ENCODE peak calls at places on chromosomes 3 and 15, in four cellular contexts. V, L, U and Y are unnamed samples.

GRCh38 chr3:66722675-66723074 is 221.9 kb upstream of the LRIG1 start:
- DNase-seq in V (peak), U (peak), L (no peak), Y (no peak)

GRCh38 chr3:136818191-136818850 is 605 bp upstream of the SLC35G2 start:
- DNase-seq in L (peak), U (peak), V (peak), Y (no peak)

GRCh38 chr3:44983413-44984040 is 7.5 kb downstream of the EXOSC7 start:
- DNase-seq in L (peak), V (no peak), U (no peak), Y (no peak)

GRCh38 chr3:128294999-128295468 is 141.8 kb downstream of the EEFSEC start:
- DNase-seq in U (no peak), L (no peak), V (no peak), Y (no peak)

GRCh38 chr3:127997016-127997415 is 55.2 kb upstream of the SEC61A1 start:
- DNase-seq in U (no peak), V (no peak), L (no peak), Y (no peak)

GRCh38 chr3:64578384-64578783 is 109.4 kb downstream of the ADAMTS9 start:
- DNase-seq in U (peak), L (no peak), V (no peak), Y (no peak)

GRCh38 chr3:126326629-126327028 is 30.6 kb downstream of the KLF15 start:
- DNase-seq in L (no peak), V (no peak), U (no peak), Y (no peak)

GRCh38 chr3:197511130-197511529 is 44.6 kb downstream of the BDH1 start:
- DNase-seq in V (no peak), U (peak), L (no peak), Y (no peak)

GRCh38 chr3:181610083-181610972 is 101.4 kb upstream of the SOX2 start:
- DNase-seq in V (no peak), L (no peak), U (no peak), Y (no peak)

GRCh38 chr3:142568393-142569017 is 10.0 kb downstream of the ATR start:
- DNase-seq in U (no peak), V (no peak), L (no peak), Y (no peak)

GRCh38 chr15:75758071-75758872 is 45.6 kb upstream of the CSPG4 start:
- DNase-seq in V (peak), U (peak), L (peak), Y (peak)

GRCh38 chr3:147419731-147420360 is 10.7 kb downstream of the ZIC1 start:
- DNase-seq in V (no peak), U (no peak), L (no peak), Y (no peak)

GRCh38 chr15:77530576-77530975 is 102.1 kb downstream of the LINGO1 start:
- DNase-seq in V (peak), U (no peak), L (no peak), Y (no peak)

GRCh38 chr3:908839-909238 is 184.0 kb upstream of the CNTN6 start:
- DNase-seq in V (no peak), L (no peak), U (peak), Y (no peak)

GRCh38 chr15:22904736-22905135 is 66.3 kb downstream of the NIPA2 start:
- DNase-seq in L (no peak), V (no peak), U (no peak), Y (no peak)

GRCh38 chr3:184815046-184815930 is 3.3 kb downstream of the VPS8 start:
- DNase-seq in L (no peak), U (peak), V (no peak), Y (no peak)

GRCh38 chr3:105388199-105388598 is 21.5 kb downstream of the ALCAM start:
- DNase-seq in V (no peak), U (no peak), L (no peak), Y (no peak)

GRCh38 chr3:52106951-52107611 is 47.1 kb downstream of the POC1A start:
- DNase-seq in L (no peak), V (peak), U (no peak), Y (no peak)

GRCh38 chr3:69842789-69843188 is 103.5 kb downstream of the MITF start:
- DNase-seq in U (no peak), L (no peak), V (no peak), Y (no peak)

GRCh38 chr3:48086736-48087470 is 70.7 kb upstream of the MAP4 start:
- DNase-seq in V (no peak), L (no peak), U (peak), Y (no peak)

GRCh38 chr15:49036650-49037545 is 9.3 kb downstream of the SECISBP2L start:
- DNase-seq in V (no peak), L (no peak), U (peak), Y (no peak)

GRCh38 chr15:32698773-32699390 is 18.9 kb upstream of the GREM1 start:
- DNase-seq in U (no peak), V (no peak), L (no peak), Y (no peak)

GRCh38 chr3:67327582-67327981 is 326.8 kb downstream of the SUCLG2 start:
- DNase-seq in U (no peak), V (no peak), L (no peak), Y (no peak)

GRCh38 chr3:23810342-23811116 is 4.8 kb downstream of the UBE2E1 start:
- DNase-seq in V (peak), U (peak), L (peak), Y (peak)

GRCh38 chr15:81160312-81161214 is 26.5 kb downstream of the CFAP161 start:
- DNase-seq in V (peak), L (no peak), U (peak), Y (no peak)

GRCh38 chr3:101827211-101828174 is 21.8 kb upstream of the NFKBIZ start:
- DNase-seq in L (peak), U (peak), V (peak), Y (peak)

GRCh38 chr15:58229297-58229768 is 91.2 kb downstream of the AQP9 start:
- DNase-seq in L (no peak), U (no peak), V (no peak), Y (no peak)

GRCh38 chr15:49421991-49422390 is 1.1 kb upstream of the FGF7 start:
- DNase-seq in U (peak), V (peak), L (peak), Y (peak)

GRCh38 chr3:185399629-185400339 is 36.8 kb downstream of the MAP3K13 start:
- DNase-seq in V (no peak), L (no peak), U (no peak), Y (no peak)

GRCh38 chr3:146308222-146308621 is 57.3 kb upstream of the PLSCR4 start:
- DNase-seq in V (no peak), L (no peak), U (peak), Y (no peak)

GRCh38 chr3:117122609-117123008 is 413.0 kb downstream of the TUSC7 start:
- DNase-seq in U (no peak), L (no peak), V (no peak), Y (no peak)

GRCh38 chr3:43994594-43995077 is 247.1 kb upstream of the TOPAZ1 start:
- DNase-seq in L (no peak), V (no peak), U (no peak), Y (no peak)

GRCh38 chr3:99023590-99024192 is 122.2 kb upstream of the DCBLD2 start:
- DNase-seq in L (no peak), U (peak), V (no peak), Y (peak)

GRCh38 chr3:138084196-138084595 is 31.2 kb downstream of the DZIP1L start:
- DNase-seq in U (no peak), V (no peak), L (no peak), Y (no peak)

GRCh38 chr15:65400760-65401606 is 21.8 kb downstream of the IGDCC4 start:
- DNase-seq in U (peak), L (peak), V (no peak), Y (peak)

GRCh38 chr15:64010719-64011118 is 35.6 kb downstream of the DAPK2 start:
- DNase-seq in L (peak), V (no peak), U (peak), Y (peak)

GRCh38 chr3:11607816-11608215 is 35.9 kb downstream of the VGLL4 start:
- DNase-seq in V (no peak), U (peak), L (no peak), Y (no peak)

GRCh38 chr3:122515856-122516255 is 1.1 kb upstream of the KPNA1 start:
- DNase-seq in U (no peak), V (no peak), L (no peak), Y (no peak)

GRCh38 chr3:194249323-194250103 is 101.6 kb downstream of the CPN2 start:
- DNase-seq in V (no peak), U (no peak), L (no peak), Y (no peak)
- TF ChIP-seq CTCF in V (no peak), U (no peak), L (no peak), Y (no peak)

GRCh38 chr3:132348531-132348930 is 31.3 kb downstream of the ACP3 start:
- DNase-seq in U (no peak), V (no peak), L (no peak), Y (no peak)

GRCh38 chr3:132347811-132348210 is 30.6 kb downstream of the ACP3 start:
- DNase-seq in L (no peak), U (no peak), V (no peak), Y (no peak)

GRCh38 chr3:132344666-132345280 is 27.6 kb downstream of the ACP3 start:
- DNase-seq in U (peak), L (peak), V (no peak), Y (no peak)

GRCh38 chr3:132350814-132351213 is 33.6 kb downstream of the ACP3 start:
- DNase-seq in U (no peak), L (no peak), V (no peak), Y (no peak)

DNA sequence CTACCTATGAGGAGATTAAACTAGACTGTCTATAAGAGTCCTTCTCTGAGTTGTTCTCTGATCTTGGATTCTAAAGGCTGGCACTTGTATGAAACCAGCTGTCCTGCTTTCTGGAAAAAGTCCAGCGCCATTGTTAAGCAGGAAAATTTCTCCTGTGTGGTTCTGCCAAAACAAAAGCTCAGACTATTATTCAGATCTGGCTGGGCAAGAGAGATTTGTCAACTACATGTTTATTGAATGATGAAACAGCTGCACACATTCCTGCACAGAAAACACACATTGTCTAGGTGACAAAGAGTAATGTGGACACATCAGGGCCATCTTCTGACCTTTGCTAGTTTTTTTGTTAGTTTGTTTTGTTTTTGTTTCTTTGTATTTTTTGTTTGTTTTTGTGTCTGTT is 29.9 kb downstream of the ACP3 start:
- DNase-seq in U (peak), V (no peak), L (peak), Y (no peak)
- TF ChIP-seq CTCF in U (no peak), V (no peak), L (no peak), Y (no peak)

GRCh38 chr3:18634451-18634850 is 209.3 kb upstream of the SATB1 start:
- DNase-seq in L (no peak), V (no peak), U (no peak), Y (no peak)

GRCh38 chr3:18635215-18635614 is 210.1 kb upstream of the SATB1 start:
- DNase-seq in V (no peak), U (no peak), L (no peak), Y (no peak)

GRCh38 chr3:18630295-18630694 is 205.2 kb upstream of the SATB1 start:
- DNase-seq in V (no peak), U (no peak), L (no peak), Y (no peak)

GRCh38 chr3:18633002-18633401 is 207.9 kb upstream of the SATB1 start:
- DNase-seq in V (no peak), L (no peak), U (no peak), Y (no peak)
- TF ChIP-seq CTCF in V (no peak), L (no peak), U (no peak), Y (no peak)

DNA sequence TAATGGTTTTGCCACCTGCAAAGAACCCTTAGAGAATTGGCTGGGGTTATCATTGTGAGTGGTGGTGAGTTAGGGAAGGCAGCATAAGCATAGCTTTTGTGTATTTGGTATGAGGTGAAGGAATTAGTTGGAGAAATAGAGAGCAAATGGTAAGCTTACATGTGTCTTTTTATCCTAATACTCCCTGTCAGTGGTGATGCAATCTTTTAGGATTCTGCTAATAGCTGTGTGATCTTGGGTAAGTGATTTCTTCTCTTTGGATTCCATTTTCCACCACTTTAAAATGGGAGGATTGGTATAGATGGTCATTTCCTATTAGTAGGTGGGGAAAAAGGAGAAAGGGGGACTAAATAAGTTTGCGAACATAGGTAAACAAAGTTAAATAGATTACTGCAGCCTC is 30.9 kb downstream of the PIAS1 start:
- DNase-seq in L (no peak), V (no peak), U (no peak), Y (no peak)
- TF ChIP-seq CTCF in L (no peak), V (no peak), U (no peak), Y (no peak)

GRCh38 chr3:78497025-78497424 is 1270.8 kb downstream of the ROBO1 start:
- DNase-seq in L (no peak), U (no peak), V (no peak), Y (no peak)

GRCh38 chr3:78494831-78495230 is 1273.0 kb downstream of the ROBO1 start:
- DNase-seq in L (no peak), V (no peak), U (no peak), Y (no peak)

GRCh38 chr3:78496458-78496857 is 1271.3 kb downstream of the ROBO1 start:
- DNase-seq in V (no peak), U (no peak), L (no peak), Y (no peak)

GRCh38 chr3:78495326-78495725 is 1272.5 kb downstream of the ROBO1 start:
- DNase-seq in L (no peak), V (no peak), U (no peak), Y (no peak)

DNA sequence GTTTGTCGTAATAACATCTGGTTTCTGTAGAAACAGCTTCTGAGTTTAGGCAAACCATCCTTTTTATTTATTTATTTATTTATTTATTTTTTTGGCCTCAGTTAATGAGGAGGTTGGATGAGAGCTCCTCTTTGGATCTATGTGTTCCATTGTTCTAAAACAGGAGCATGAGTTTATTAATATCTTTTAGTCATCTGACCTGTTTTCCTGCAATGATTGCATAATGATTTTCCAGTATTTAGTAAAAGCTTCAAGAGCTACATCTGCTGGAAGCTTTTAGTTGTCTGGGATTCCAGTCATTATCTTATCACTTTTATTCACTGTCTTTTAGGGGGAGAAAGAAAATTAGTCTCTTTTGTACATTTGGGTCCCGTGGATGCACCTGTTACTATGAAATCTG is 1270.1 kb downstream of the ROBO1 start:
- DNase-seq in L (no peak), U (no peak), V (no peak), Y (no peak)
- TF ChIP-seq CTCF in L (no peak), U (no peak), V (no peak), Y (no peak)

GRCh38 chr15:41822957-41823356 is 4.9 kb upstream of the JMJD7 start:
- DNase-seq in V (no peak), L (no peak), U (no peak), Y (no peak)
- TF ChIP-seq CTCF in V (no peak), L (no peak), U (no peak), Y (no peak)